ENCODE peak calls at places on chromosomes 2 and 18, in six cellular contexts. W is CD8-positive, alpha-beta T cell; H is fibroblast of the aortic adventitia; O is stimulated activated naive B cell treated with anti-CD40 and anti-IgM and Interleukin-4, amounts not matched to agents 10 μg/mL and 1 μg/mL and 100 μg/mL, for 72 hours; N is WERI-Rb-1; J is EH. V is an unnamed sample.
A peak's percentile ranks its signal among the peaks of the same experiment; 100 is the strongest.

GRCh38 chr2:28558918-28559317 is 63.1 kb downstream of the PLB1 start:
- DNase-seq in H (peak; percentile 35), W (no peak), O (no peak), J (peak; percentile 11), N (no peak), V (no peak)

GRCh38 chr2:157692768-157693167 is 64.1 kb upstream of the ACVR1C start:
- DNase-seq in N (no peak), H (peak; percentile 59), J (peak; percentile 92), W (no peak), O (no peak), V (no peak)

GRCh38 chr2:68946117-68946516 is 6.6 kb downstream of the GKN2 start:
- DNase-seq in O (no peak), W (no peak), H (no peak), J (no peak), N (no peak), V (no peak)

GRCh38 chr2:197197808-197198409 is 112.7 kb downstream of the ANKRD44 start:
- DNase-seq in N (no peak), W (no peak), O (no peak), H (no peak), J (no peak), V (no peak)

GRCh38 chr2:45968946-45969584 is 317.6 kb downstream of the PRKCE start:
- DNase-seq in J (peak; percentile 68), N (no peak), W (no peak), H (peak; percentile 55), O (no peak), V (no peak)

GRCh38 chr18:28974504-28974903 is 797.6 kb upstream of the CDH2 start:
- DNase-seq in O (no peak), H (no peak), J (peak; percentile 11), N (no peak), W (no peak), V (no peak)

GRCh38 chr2:42100696-42101585 is 53.1 kb downstream of the PKDCC start:
- DNase-seq in H (peak; percentile 44), W (peak; percentile 75), O (no peak), N (no peak), J (peak; percentile 87), V (peak; percentile 87)

GRCh38 chr2:68466361-68466777 is 725 bp downstream of the FBXO48 start:
- DNase-seq in H (peak; percentile 79), J (peak; percentile 65), W (peak; percentile 62), O (peak; percentile 29), N (peak; percentile 27), V (peak; percentile 57)

GRCh38 chr2:215929602-215930335 is 83.6 kb downstream of the MREG start:
- DNase-seq in J (peak; percentile 54), N (no peak), H (no peak), W (no peak), O (no peak), V (no peak)

GRCh38 chr2:128286011-128286721 is 32.5 kb downstream of the HS6ST1 start:
- DNase-seq in N (no peak), J (no peak), W (no peak), H (no peak), O (no peak), V (no peak)

GRCh38 chr2:69046221-69046662 is 33.3 kb downstream of the ANTXR1 start:
- DNase-seq in W (no peak), N (no peak), O (no peak), J (peak; percentile 88), H (peak; percentile 77), V (peak; percentile 69)

GRCh38 chr2:88545118-88545517 is 82.1 kb downstream of the EIF2AK3 start:
- DNase-seq in H (peak; percentile 35), W (no peak), O (no peak), N (peak; percentile 18), J (peak; percentile 59), V (peak; percentile 79)

GRCh38 chr2:174974131-174974530 is 31.1 kb downstream of the CHN1 start:
- DNase-seq in J (no peak), O (no peak), W (no peak), H (no peak), N (no peak), V (no peak)

GRCh38 chr2:228545041-228545440 is 363.6 kb upstream of the SPHKAP start:
- DNase-seq in O (no peak), H (peak; percentile 81), N (no peak), W (no peak), J (peak; percentile 84), V (no peak)

GRCh38 chr2:239890347-239890746 is 134.8 kb downstream of the NDUFA10 start:
- DNase-seq in N (no peak), J (no peak), O (no peak), W (peak; percentile 29), H (no peak), V (peak; percentile 9)

V was measured in endodermal cell.